ENCODE peak calls at places on chromosome 10, in eight cellular contexts. W is A172, C is right cardiac atrium, O is LoVo, J is substantia nigra, M is AG20443, G is MV-4-11, F is SJSA1. B is an unnamed sample.

GRCh38 chr10:15122477-15123030 is 25.4 kb downstream of the RPP38 start:
- DNase-seq in G (no peak), J (no peak), M (no peak), C (no peak), O (no peak), W (no peak), F (no peak), B (no peak)

GRCh38 chr10:70323143-70323696 is 39.4 kb upstream of the NPFFR1 start:
- DNase-seq in O (no peak), F (no peak), J (no peak), G (no peak), M (no peak), W (no peak), C (no peak), B (no peak)

GRCh38 chr10:88952647-88953111 is at the start of gene ACTA2:
- DNase-seq in F (peak; percentile 74), J (no peak), G (no peak), C (peak; percentile 80), W (peak; percentile 26), M (peak; percentile 46), O (no peak), B (peak; percentile 78)

GRCh38 chr10:60480865-60481563 is 91.3 kb upstream of the ANK3 start:
- DNase-seq in O (no peak), C (no peak), F (no peak), G (no peak), W (peak; percentile 91), J (no peak), M (peak; percentile 73), B (peak; percentile 67)

GRCh38 chr10:63481815-63482421 is 16.1 kb upstream of the JMJD1C start:
- DNase-seq in M (no peak), W (no peak), G (peak; percentile 56), O (no peak), J (no peak), F (no peak), C (no peak), B (no peak)

GRCh38 chr10:4260483-4260882 is 475.5 kb upstream of the KLF6 start:
- DNase-seq in M (no peak), F (no peak), C (no peak), W (peak; percentile 23), O (peak; percentile 42), G (no peak), J (no peak), B (no peak)

GRCh38 chr10:14350006-14350405 is 19.3 kb upstream of the FRMD4A start:
- DNase-seq in M (no peak), C (no peak), J (no peak), W (no peak), O (no peak), F (no peak), G (no peak), B (no peak)

GRCh38 chr10:12499066-12499465 is 149.7 kb downstream of the CAMK1D start:
- DNase-seq in O (no peak), G (no peak), J (no peak), M (no peak), F (no peak), C (no peak), W (no peak), B (no peak)

GRCh38 chr10:62250594-62251198 is 17.9 kb downstream of the RTKN2 start:
- DNase-seq in J (no peak), O (peak; percentile 57), F (peak; percentile 28), G (no peak), W (peak; percentile 94), M (no peak), C (no peak), B (no peak)

GRCh38 chr10:110927461-110927860 is 8.1 kb downstream of the SHOC2 start:
- DNase-seq in C (no peak), J (no peak), W (no peak), O (no peak), G (no peak), F (no peak), M (no peak), B (no peak)

B was measured in amniotic stem cell.